ENCODE peak calls at places on chromosome 6, in ten cellular contexts. One of them, this sample, is unnamed.

GRCh38 chr6:157244175-157244574 is 79.1 kb downstream of the TMEM242 start:
- DNase-seq in caudate nucleus: no peak
- DNase-seq in ovary: no peak
- DNase-seq in pancreas: no peak
- DNase-seq in right cardiac atrium: no peak
- DNase-seq in GM23248: peak
- DNase-seq in mesendoderm: no peak
- DNase-seq in breast epithelium: no peak
- DNase-seq in neuronal stem cell: no peak
- DNase-seq in H1: no peak
- DNase-seq in this sample: peak

GRCh38 chr6:52551483-52552277 is 25.2 kb downstream of the TRAM2 start:
- DNase-seq in neuronal stem cell: peak
- DNase-seq in right cardiac atrium: peak
- DNase-seq in pancreas: peak
- DNase-seq in mesendoderm: peak
- DNase-seq in ovary: peak
- DNase-seq in H1: no peak
- DNase-seq in caudate nucleus: no peak
- DNase-seq in breast epithelium: peak
- DNase-seq in GM23248: peak
- DNase-seq in this sample: peak

GRCh38 chr6:53441761-53442160 is 93.0 kb upstream of the ELOVL5 start:
- DNase-seq in GM23248: peak
- DNase-seq in H1: no peak
- DNase-seq in mesendoderm: no peak
- DNase-seq in breast epithelium: no peak
- DNase-seq in caudate nucleus: no peak
- DNase-seq in right cardiac atrium: no peak
- DNase-seq in ovary: no peak
- DNase-seq in pancreas: no peak
- DNase-seq in neuronal stem cell: no peak
- DNase-seq in this sample: no peak

GRCh38 chr6:89564752-89565427 is 73.7 kb downstream of the LYRM2 start:
- DNase-seq in breast epithelium: no peak
- DNase-seq in mesendoderm: no peak
- DNase-seq in neuronal stem cell: no peak
- DNase-seq in caudate nucleus: no peak
- DNase-seq in right cardiac atrium: peak
- DNase-seq in H1: no peak
- DNase-seq in pancreas: no peak
- DNase-seq in ovary: no peak
- DNase-seq in GM23248: no peak
- DNase-seq in this sample: no peak

GRCh38 chr6:68040312-68040778 is 594.7 kb upstream of the ADGRB3 start:
- DNase-seq in neuronal stem cell: no peak
- DNase-seq in ovary: no peak
- DNase-seq in caudate nucleus: no peak
- DNase-seq in right cardiac atrium: no peak
- DNase-seq in pancreas: no peak
- DNase-seq in GM23248: no peak
- DNase-seq in breast epithelium: no peak
- DNase-seq in mesendoderm: peak
- DNase-seq in H1: no peak
- DNase-seq in this sample: no peak

GRCh38 chr6:31769684-31770371 is 7.3 kb downstream of the VWA7 start:
- DNase-seq in neuronal stem cell: no peak
- DNase-seq in GM23248: peak
- DNase-seq in H1: peak
- DNase-seq in pancreas: peak
- DNase-seq in ovary: no peak
- DNase-seq in caudate nucleus: no peak
- DNase-seq in right cardiac atrium: peak
- DNase-seq in mesendoderm: peak
- DNase-seq in breast epithelium: peak
- DNase-seq in this sample: peak

GRCh38 chr6:123564363-123564762 is 72.4 kb downstream of the TRDN start:
- DNase-seq in right cardiac atrium: no peak
- DNase-seq in ovary: no peak
- DNase-seq in breast epithelium: no peak
- DNase-seq in caudate nucleus: no peak
- DNase-seq in neuronal stem cell: no peak
- DNase-seq in H1: no peak
- DNase-seq in pancreas: no peak
- DNase-seq in GM23248: no peak
- DNase-seq in mesendoderm: no peak
- DNase-seq in this sample: no peak

GRCh38 chr6:109478848-109479624 is 4.0 kb downstream of the ZBTB24 start:
- DNase-seq in right cardiac atrium: no peak
- DNase-seq in H1: no peak
- DNase-seq in neuronal stem cell: no peak
- DNase-seq in GM23248: peak
- DNase-seq in ovary: no peak
- DNase-seq in breast epithelium: no peak
- DNase-seq in pancreas: no peak
- DNase-seq in mesendoderm: no peak
- DNase-seq in caudate nucleus: no peak
- DNase-seq in this sample: no peak

GRCh38 chr6:150967381-150967780 is 101.9 kb downstream of the MTHFD1L start:
- DNase-seq in ovary: no peak
- DNase-seq in neuronal stem cell: no peak
- DNase-seq in pancreas: no peak
- DNase-seq in H1: no peak
- DNase-seq in mesendoderm: no peak
- DNase-seq in breast epithelium: no peak
- DNase-seq in right cardiac atrium: no peak
- DNase-seq in caudate nucleus: no peak
- DNase-seq in GM23248: no peak
- DNase-seq in this sample: no peak

DNA sequence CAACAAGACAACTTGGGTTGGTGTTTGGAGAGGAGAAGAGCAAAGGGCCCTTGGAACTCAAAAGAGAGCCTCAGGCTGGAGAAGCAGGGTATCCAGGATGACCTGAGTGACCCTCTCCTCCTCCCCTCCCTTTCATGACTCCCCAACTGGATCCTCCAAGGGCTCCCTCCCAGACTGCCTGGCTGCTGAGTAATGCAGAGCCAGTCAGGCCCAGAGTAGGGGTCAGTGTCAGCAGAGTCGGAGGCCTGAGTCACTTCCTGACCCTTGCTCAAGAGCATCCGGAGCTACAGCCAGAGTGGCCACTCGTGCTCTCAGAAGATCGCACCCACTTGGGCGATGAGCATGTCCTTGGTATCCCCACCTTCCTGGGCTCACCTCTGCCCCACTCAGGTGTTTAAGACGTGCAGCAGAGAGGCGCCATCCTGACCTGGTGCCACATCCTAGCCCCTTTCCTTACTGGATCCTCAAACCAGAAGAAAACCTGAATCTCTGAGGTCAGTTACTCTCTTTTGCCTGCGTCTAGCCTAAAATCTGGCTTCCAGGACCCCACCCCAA is 2.8 kb upstream of the MAPK13 start:
- DNase-seq in mesendoderm: peak
- DNase-seq in ovary: no peak
- DNase-seq in neuronal stem cell: no peak
- DNase-seq in pancreas: no peak
- DNase-seq in GM23248: peak
- DNase-seq in H1: no peak
- DNase-seq in right cardiac atrium: peak
- DNase-seq in breast epithelium: no peak
- DNase-seq in caudate nucleus: no peak
- DNase-seq in this sample: no peak
- H3K27ac ChIP-seq in mesendoderm: no peak
- H3K27ac ChIP-seq in ovary: no peak
- H3K27ac ChIP-seq in neuronal stem cell: no peak
- H3K27ac ChIP-seq in pancreas: no peak
- H3K27ac ChIP-seq in GM23248: peak
- H3K27ac ChIP-seq in H1: no peak
- H3K27ac ChIP-seq in right cardiac atrium: no peak
- H3K27ac ChIP-seq in breast epithelium: no peak
- H3K27ac ChIP-seq in caudate nucleus: no peak
- H3K27ac ChIP-seq in this sample: no peak

GRCh38 chr6:105135907-105136432 is 43.8 kb downstream of the POPDC3 start:
- DNase-seq in GM23248: peak
- DNase-seq in caudate nucleus: no peak
- DNase-seq in right cardiac atrium: no peak
- DNase-seq in breast epithelium: no peak
- DNase-seq in neuronal stem cell: no peak
- DNase-seq in pancreas: no peak
- DNase-seq in ovary: no peak
- DNase-seq in mesendoderm: peak
- DNase-seq in H1: no peak
- DNase-seq in this sample: no peak
- H3K27ac ChIP-seq in GM23248: no peak
- H3K27ac ChIP-seq in caudate nucleus: peak
- H3K27ac ChIP-seq in right cardiac atrium: no peak
- H3K27ac ChIP-seq in breast epithelium: no peak
- H3K27ac ChIP-seq in neuronal stem cell: no peak
- H3K27ac ChIP-seq in pancreas: no peak
- H3K27ac ChIP-seq in ovary: peak
- H3K27ac ChIP-seq in mesendoderm: no peak
- H3K27ac ChIP-seq in H1: no peak
- H3K27ac ChIP-seq in this sample: no peak

GRCh38 chr6:32983964-32984638 is 15.7 kb downstream of the BRD2 start:
- DNase-seq in neuronal stem cell: no peak
- DNase-seq in H1: no peak
- DNase-seq in mesendoderm: no peak
- DNase-seq in ovary: no peak
- DNase-seq in pancreas: no peak
- DNase-seq in right cardiac atrium: no peak
- DNase-seq in breast epithelium: no peak
- DNase-seq in GM23248: no peak
- DNase-seq in caudate nucleus: no peak
- DNase-seq in this sample: no peak
- H3K27ac ChIP-seq in neuronal stem cell: no peak
- H3K27ac ChIP-seq in H1: no peak
- H3K27ac ChIP-seq in mesendoderm: no peak
- H3K27ac ChIP-seq in ovary: no peak
- H3K27ac ChIP-seq in pancreas: peak
- H3K27ac ChIP-seq in right cardiac atrium: no peak
- H3K27ac ChIP-seq in breast epithelium: no peak
- H3K27ac ChIP-seq in GM23248: peak
- H3K27ac ChIP-seq in caudate nucleus: no peak
- H3K27ac ChIP-seq in this sample: no peak

DNA sequence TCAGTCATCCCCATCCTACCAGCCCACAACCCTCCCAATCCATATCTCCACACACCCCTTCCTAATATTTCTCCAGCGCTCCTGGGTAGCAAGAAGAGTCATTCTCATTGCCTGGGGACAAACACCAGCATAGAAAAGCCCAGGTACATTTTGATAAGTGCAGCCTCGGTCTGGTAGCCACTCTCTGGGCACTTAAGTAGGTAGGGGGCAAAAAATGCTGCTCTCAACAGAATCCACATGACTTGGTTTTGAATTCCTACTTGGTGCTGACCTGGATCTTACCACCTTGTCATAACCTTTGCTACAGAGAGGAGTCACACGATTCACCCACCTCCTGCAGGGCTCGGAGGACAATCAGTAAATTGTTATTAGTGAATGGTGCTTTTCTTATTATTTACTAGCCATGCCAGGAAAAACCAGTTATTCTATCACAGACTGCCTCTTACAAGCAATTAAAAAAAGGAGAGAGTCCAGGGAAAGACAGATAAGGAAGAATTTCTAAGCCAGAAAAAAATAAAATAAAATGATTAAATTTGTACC is 249.1 kb downstream of the LY86 start:
- DNase-seq in caudate nucleus: no peak
- DNase-seq in mesendoderm: no peak
- DNase-seq in ovary: no peak
- DNase-seq in H1: no peak
- DNase-seq in right cardiac atrium: no peak
- DNase-seq in pancreas: no peak
- DNase-seq in neuronal stem cell: no peak
- DNase-seq in breast epithelium: no peak
- DNase-seq in GM23248: no peak
- DNase-seq in this sample: no peak
- H3K27ac ChIP-seq in caudate nucleus: no peak
- H3K27ac ChIP-seq in mesendoderm: no peak
- H3K27ac ChIP-seq in ovary: no peak
- H3K27ac ChIP-seq in H1: no peak
- H3K27ac ChIP-seq in right cardiac atrium: no peak
- H3K27ac ChIP-seq in pancreas: no peak
- H3K27ac ChIP-seq in neuronal stem cell: no peak
- H3K27ac ChIP-seq in breast epithelium: peak
- H3K27ac ChIP-seq in GM23248: no peak
- H3K27ac ChIP-seq in this sample: no peak

GRCh38 chr6:17965397-17965796 is 22.0 kb downstream of the KIF13A start:
- DNase-seq in caudate nucleus: no peak
- DNase-seq in GM23248: peak
- DNase-seq in pancreas: no peak
- DNase-seq in right cardiac atrium: no peak
- DNase-seq in H1: no peak
- DNase-seq in breast epithelium: no peak
- DNase-seq in neuronal stem cell: no peak
- DNase-seq in mesendoderm: no peak
- DNase-seq in ovary: no peak
- DNase-seq in this sample: no peak
- H3K27ac ChIP-seq in caudate nucleus: no peak
- H3K27ac ChIP-seq in GM23248: peak
- H3K27ac ChIP-seq in pancreas: peak
- H3K27ac ChIP-seq in right cardiac atrium: no peak
- H3K27ac ChIP-seq in H1: no peak
- H3K27ac ChIP-seq in breast epithelium: peak
- H3K27ac ChIP-seq in neuronal stem cell: no peak
- H3K27ac ChIP-seq in mesendoderm: no peak
- H3K27ac ChIP-seq in ovary: no peak
- H3K27ac ChIP-seq in this sample: peak

DNA sequence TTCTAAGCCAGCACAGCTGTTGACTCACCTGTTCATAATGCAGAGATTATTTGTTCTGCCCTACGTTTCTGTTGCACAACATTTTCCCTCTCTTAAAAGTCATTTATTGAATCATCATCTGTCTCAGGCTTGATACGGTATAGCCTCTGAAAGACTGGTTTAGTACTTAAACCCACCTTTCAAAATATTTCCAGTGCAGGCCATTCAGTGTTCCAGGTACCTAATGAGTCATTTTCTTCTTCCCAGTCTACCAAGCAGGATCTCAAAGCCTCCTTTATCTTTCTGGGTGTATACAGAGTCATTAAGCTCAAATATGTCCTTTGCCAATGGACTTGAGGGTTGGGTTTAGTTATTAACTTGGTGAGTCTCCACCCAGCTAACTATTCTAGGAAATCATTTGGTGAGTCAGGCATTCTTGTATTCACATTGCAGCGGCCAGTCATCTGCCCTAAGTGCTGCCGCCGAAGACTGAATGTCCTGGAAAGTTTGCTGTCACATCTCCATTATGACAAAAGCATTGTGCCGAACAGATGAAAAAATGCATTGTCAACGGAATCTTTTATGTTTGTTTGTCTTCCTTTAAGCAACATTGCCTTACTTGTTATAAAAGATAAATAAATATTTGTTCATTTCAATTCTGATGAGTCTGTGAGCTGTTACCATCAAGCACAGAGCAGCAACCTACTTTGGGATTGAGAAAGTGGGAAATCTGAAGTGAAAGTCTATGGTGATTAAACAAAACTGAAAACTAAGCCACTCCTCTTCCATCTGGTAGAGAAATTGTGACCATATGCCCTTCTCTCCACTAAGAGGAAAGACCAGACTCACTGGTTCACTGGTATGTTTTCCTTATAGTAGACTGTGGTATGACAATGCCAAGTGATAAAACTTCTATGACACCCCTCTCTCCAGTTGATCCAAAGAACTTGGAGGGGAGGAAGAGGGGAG is 14.3 kb upstream of the FAM135A start:
- DNase-seq in caudate nucleus: no peak
- DNase-seq in H1: no peak
- DNase-seq in breast epithelium: no peak
- DNase-seq in GM23248: peak
- DNase-seq in right cardiac atrium: no peak
- DNase-seq in neuronal stem cell: no peak
- DNase-seq in mesendoderm: peak
- DNase-seq in ovary: no peak
- DNase-seq in pancreas: peak
- DNase-seq in this sample: no peak
- H3K27ac ChIP-seq in caudate nucleus: no peak
- H3K27ac ChIP-seq in H1: no peak
- H3K27ac ChIP-seq in breast epithelium: no peak
- H3K27ac ChIP-seq in GM23248: no peak
- H3K27ac ChIP-seq in right cardiac atrium: no peak
- H3K27ac ChIP-seq in neuronal stem cell: no peak
- H3K27ac ChIP-seq in mesendoderm: no peak
- H3K27ac ChIP-seq in ovary: no peak
- H3K27ac ChIP-seq in pancreas: peak
- H3K27ac ChIP-seq in this sample: no peak

This sample was measured in aorta.